ENCODE peak calls at places on chromosome 15, in four cellular contexts. S is progenitor cell of endocrine pancreas, E is AG09319, W is pancreas. N is an unnamed sample.

GRCh38 chr15:76799760-76800159 is 105.4 kb downstream of the SCAPER start:
- DNase-seq in E (no peak), W (no peak), S (no peak), N (no peak)

GRCh38 chr15:41914406-41914805 is 20.6 kb upstream of the SPTBN5 start:
- DNase-seq in E (no peak), W (peak; percentile 21), S (no peak), N (no peak)

GRCh38 chr15:62241135-62241770 is 76.2 kb upstream of the C2CD4B start:
- DNase-seq in S (no peak), E (no peak), W (no peak), N (peak; percentile 49)

GRCh38 chr15:23447107-23447500 is at the start of gene GOLGA6L2:
- DNase-seq in W (no peak), S (no peak), E (no peak), N (no peak)

GRCh38 chr15:91547356-91547755 is 306.2 kb upstream of the SLCO3A1 start:
- DNase-seq in E (no peak), W (no peak), S (no peak), N (no peak)

GRCh38 chr15:75672646-75673425 is 25.1 kb downstream of the SNX33 start:
- DNase-seq in W (no peak), S (no peak), E (no peak), N (peak; percentile 24)

GRCh38 chr15:35329521-35329921 is 216.4 kb downstream of the DPH6 start:
- DNase-seq in E (no peak), W (no peak), S (no peak), N (no peak)

GRCh38 chr15:31372635-31373091 is 46.0 kb downstream of the KLF13 start:
- DNase-seq in S (no peak), W (peak; percentile 55), E (peak; percentile 54), N (peak; percentile 45)

GRCh38 chr15:80659375-80659774 is 35.7 kb upstream of the ABHD17C start:
- DNase-seq in E (no peak), S (no peak), W (no peak), N (no peak)

GRCh38 chr15:50774450-50774849 is 8.9 kb upstream of the SPPL2A start:
- DNase-seq in E (no peak), W (no peak), S (no peak), N (no peak)

GRCh38 chr15:83655237-83655616 is 1.3 kb downstream of the ADAMTSL3 start:
- DNase-seq in S (no peak), W (no peak), E (no peak), N (no peak)

GRCh38 chr15:29003446-29004233 is 117.9 kb downstream of the APBA2 start:
- DNase-seq in S (no peak), W (no peak), E (no peak), N (no peak)

GRCh38 chr15:29821416-29822099 is 710 bp downstream of the TJP1 start:
- DNase-seq in S (peak; percentile 86), E (peak; percentile 44), W (peak; percentile 83), N (peak; percentile 75)

GRCh38 chr15:80776420-80777045 is 2.6 kb upstream of the CEMIP start:
- DNase-seq in E (no peak), S (peak; percentile 46), W (peak; percentile 75), N (peak; percentile 80)

GRCh38 chr15:80641384-80641783 is 53.7 kb upstream of the ABHD17C start:
- DNase-seq in E (peak; percentile 16), S (no peak), W (no peak), N (no peak)

GRCh38 chr15:89121414-89121813 is 33.2 kb downstream of the ABHD2 start:
- DNase-seq in W (no peak), E (no peak), S (no peak), N (no peak)

GRCh38 chr15:41894791-41895463 is 1.1 kb upstream of the SPTBN5 start:
- DNase-seq in W (peak; percentile 88), S (no peak), E (no peak), N (no peak)

GRCh38 chr15:39869251-39869650 is 50.8 kb downstream of the GPR176 start:
- DNase-seq in S (no peak), E (no peak), W (no peak), N (no peak)

GRCh38 chr15:50907866-50908208 is 646 bp upstream of the AP4E1 start:
- DNase-seq in W (no peak), E (no peak), S (peak; percentile 33), N (no peak)

GRCh38 chr15:80331886-80332406 is 72.2 kb upstream of the ARNT2 start:
- DNase-seq in W (no peak), S (no peak), E (no peak), N (no peak)

GRCh38 chr15:29698030-29698701 is 124.1 kb downstream of the TJP1 start:
- DNase-seq in S (no peak), E (no peak), W (no peak), N (no peak)

GRCh38 chr15:63041982-63042878 is at the start of gene TPM1:
- DNase-seq in W (peak; percentile 90), S (peak; percentile 64), E (peak; percentile 87), N (peak; percentile 80)

GRCh38 chr15:82113116-82113715 is 67.4 kb upstream of the MEX3B start:
- DNase-seq in S (no peak), E (no peak), W (no peak), N (no peak)

GRCh38 chr15:35876762-35877161 is 330.8 kb upstream of the DPH6 start:
- DNase-seq in S (no peak), E (no peak), W (no peak), N (no peak)

GRCh38 chr15:100116416-100117190 is 225.2 kb downstream of the ADAMTS17 start:
- DNase-seq in E (no peak), S (no peak), W (no peak), N (no peak)

GRCh38 chr15:51677453-51677852 is 3.9 kb upstream of the SCG3 start:
- DNase-seq in S (no peak), W (no peak), E (no peak), N (no peak)

GRCh38 chr15:48402778-48403177 is 71.5 kb downstream of the DUT start:
- DNase-seq in E (no peak), S (no peak), W (no peak), N (no peak)

GRCh38 chr15:38474155-38474757 is 20.3 kb downstream of the FAM98B start:
- DNase-seq in S (no peak), E (peak; percentile 50), W (no peak), N (peak; percentile 12)

GRCh38 chr15:90340345-90340744 is 11.7 kb upstream of the ZNF774 start:
- DNase-seq in S (no peak), W (no peak), E (no peak), N (no peak)

GRCh38 chr15:77897896-77898406 is 179.6 kb downstream of the TBC1D2B start:
- DNase-seq in E (no peak), W (no peak), S (no peak), N (no peak)

GRCh38 chr15:47622058-47622457 is 95.2 kb upstream of the SEMA6D start:
- DNase-seq in S (no peak), E (no peak), W (no peak), N (no peak)

GRCh38 chr15:76282451-76282850 is 28.8 kb downstream of the ETFA start:
- DNase-seq in S (no peak), E (no peak), W (no peak), N (no peak)

GRCh38 chr15:78915341-78916087 is 29.3 kb downstream of the CTSH start:
- DNase-seq in W (no peak), E (no peak), S (no peak), N (no peak)

DNA sequence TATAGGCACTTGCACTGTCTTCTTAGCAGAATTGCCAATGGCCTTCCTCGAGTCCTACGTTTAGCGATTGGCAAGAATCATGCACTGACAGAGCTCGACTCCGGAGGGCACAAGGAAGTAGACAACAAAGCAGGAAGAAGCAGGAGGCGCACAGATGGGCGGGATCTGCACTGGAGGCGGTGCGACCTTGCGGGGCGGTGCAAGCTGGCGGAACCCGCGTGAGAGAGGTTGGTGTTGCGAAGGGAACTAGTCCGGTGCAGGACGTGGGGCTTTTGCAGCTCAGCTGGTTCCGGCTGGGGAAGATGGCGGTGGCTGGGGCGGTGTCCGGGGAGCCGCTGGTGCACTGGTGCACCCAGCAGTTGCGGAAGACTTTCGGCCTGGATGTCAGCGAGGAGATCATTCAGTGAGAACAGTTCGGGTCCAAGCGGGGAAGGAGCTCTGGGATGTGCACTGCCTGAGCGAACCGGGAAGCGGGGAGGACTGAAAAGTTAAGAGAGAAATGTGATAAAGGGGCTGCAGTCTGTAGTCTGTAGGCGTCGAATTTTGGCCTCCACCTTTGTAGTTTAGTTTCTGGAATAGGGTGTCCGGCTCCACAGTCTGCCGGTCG is at the start of gene TRIP4:
- DNase-seq in S (peak; percentile 82), E (peak; percentile 92), W (peak; percentile 92), N (peak; percentile 87)
- TF ChIP-seq CTCF in S (no peak), E (peak; percentile 11), W (no peak), N (no peak)

GRCh38 chr15:66721954-66722353 is 19.9 kb downstream of the SMAD6 start:
- DNase-seq in S (no peak), E (no peak), W (no peak), N (no peak)

GRCh38 chr15:66722757-66723540 is 20.9 kb downstream of the SMAD6 start:
- DNase-seq in E (no peak), S (no peak), W (no peak), N (no peak)

GRCh38 chr15:66725468-66725785 is 23.4 kb downstream of the SMAD6 start:
- DNase-seq in W (no peak), S (no peak), E (no peak), N (no peak)

GRCh38 chr15:66724732-66725467 is 22.9 kb downstream of the SMAD6 start:
- DNase-seq in S (no peak), W (no peak), E (no peak), N (no peak)

DNA sequence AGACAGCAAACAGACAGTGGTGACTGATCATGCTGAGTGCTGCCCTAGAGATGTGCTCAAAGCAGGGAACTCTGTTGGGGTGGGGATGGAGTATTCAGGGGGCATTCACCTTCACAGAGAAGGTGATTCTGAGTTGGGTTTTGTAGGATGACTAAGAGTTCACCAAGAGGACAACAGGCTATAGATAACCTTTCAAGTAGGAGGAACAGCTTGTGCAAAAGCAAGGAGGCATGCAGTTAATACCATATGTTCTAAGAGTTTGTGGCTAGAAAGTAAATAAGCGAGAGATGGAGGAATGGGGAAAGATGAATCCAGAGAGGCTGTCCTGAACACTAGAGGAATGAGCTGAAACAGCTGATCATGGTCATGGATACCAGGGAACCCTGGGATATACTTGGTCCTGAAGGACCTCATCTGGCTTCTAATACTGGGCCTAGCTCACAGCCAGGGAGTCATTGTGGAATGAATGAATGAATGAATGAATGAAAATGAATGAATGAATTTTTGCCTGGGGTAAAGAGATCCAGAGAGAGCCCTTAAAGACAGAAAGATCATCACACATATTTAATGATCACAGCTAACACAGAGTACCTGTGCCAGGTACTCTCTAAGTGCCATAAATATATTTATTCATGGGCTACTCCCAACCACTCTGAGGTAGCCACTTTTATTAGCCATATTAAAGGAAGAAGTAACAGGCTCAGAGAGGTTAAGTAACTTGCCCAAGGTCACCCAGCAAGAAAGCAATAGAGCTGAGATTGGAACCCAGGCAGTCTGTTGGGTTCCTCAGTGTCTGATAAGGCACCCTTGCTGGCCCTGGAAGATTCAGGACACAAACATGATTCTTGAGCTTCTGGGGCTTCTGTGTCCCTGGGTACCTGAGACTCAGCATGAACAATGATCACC is 22.0 kb downstream of the SMAD6 start:
- DNase-seq in W (no peak), E (no peak), S (no peak), N (no peak)
- TF ChIP-seq CTCF in W (no peak), E (no peak), S (no peak), N (no peak)

GRCh38 chr15:43143203-43143941 is 10.0 kb downstream of the TMEM62 start:
- DNase-seq in W (no peak), E (no peak), S (no peak), N (no peak)
- TF ChIP-seq CTCF in W (no peak), E (no peak), S (no peak), N (no peak)

DNA sequence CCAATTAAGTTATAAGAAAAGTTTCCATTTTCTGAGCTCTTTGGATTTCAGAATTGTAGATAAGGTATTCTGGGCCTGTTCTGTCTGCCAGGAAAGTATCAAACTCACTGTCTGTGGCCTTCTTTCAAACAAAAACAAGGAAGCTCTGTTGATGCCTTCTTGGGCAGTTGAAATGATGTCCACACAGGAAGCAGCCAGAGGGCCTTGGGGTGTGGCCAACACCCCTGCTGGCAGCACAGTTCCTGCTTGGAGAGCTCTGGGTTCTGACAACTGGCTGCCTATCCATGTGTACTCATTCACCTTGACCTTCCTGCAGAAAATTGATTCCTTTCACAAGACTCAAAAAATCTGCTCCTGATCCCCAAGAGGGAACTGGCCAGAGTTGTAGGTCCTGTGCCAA is 426.9 kb downstream of the NTRK3 start:
- DNase-seq in S (no peak), E (no peak), W (no peak), N (no peak)
- TF ChIP-seq CTCF in S (no peak), E (no peak), W (no peak), N (no peak)